ENCODE peak calls at places on chromosomes 1 and 21, in six cellular contexts. F is pulmonary artery endothelial cell, T is kidney tubule cell, U is NCI-H1092 treated with DMSO at 0.1 percent for 48 hours, C is astrocyte, M is GM19239. X is an unnamed sample.

GRCh38 chr1:109488201-109488600 is 4.5 kb downstream of the ATXN7L2 start:
- DNase-seq in F (no peak), T (no peak), U (no peak), C (no peak), M (no peak), X (no peak)

GRCh38 chr21:45029298-45029967 is 44.9 kb upstream of the ADARB1 start:
- DNase-seq in F (no peak), T (no peak), U (peak; percentile 13), C (no peak), M (no peak), X (no peak)

GRCh38 chr1:118902299-118903270 is 85.6 kb downstream of the TBX15 start:
- DNase-seq in F (no peak), T (peak; percentile 92), U (no peak), C (no peak), M (no peak), X (no peak)

GRCh38 chr1:2585318-2586092 is 1.1 kb upstream of the PRXL2B start:
- DNase-seq in F (no peak), T (peak; percentile 59), U (peak; percentile 26), C (peak; percentile 18), M (peak; percentile 64), X (peak; percentile 67)

GRCh38 chr1:32686387-32686786 is 16.2 kb downstream of the SYNC start:
- DNase-seq in F (no peak), T (no peak), U (no peak), C (no peak), M (no peak), X (no peak)

GRCh38 chr21:15409031-15409430 is 320.8 kb upstream of the USP25 start:
- DNase-seq in F (no peak), T (no peak), U (no peak), C (no peak), M (no peak), X (no peak)

GRCh38 chr21:16534408-16535099 is 804.8 kb downstream of the USP25 start:
- DNase-seq in F (no peak), T (peak; percentile 29), U (peak; percentile 77), C (peak; percentile 85), M (no peak), X (peak; percentile 50)

GRCh38 chr1:203548917-203549708 is 55.2 kb downstream of the OPTC start:
- DNase-seq in F (no peak), T (no peak), U (no peak), C (no peak), M (no peak), X (no peak)

GRCh38 chr1:68969430-68969829 is 472.5 kb upstream of the DEPDC1 start:
- DNase-seq in F (no peak), T (peak; percentile 84), U (no peak), C (peak; percentile 60), M (no peak), X (no peak)

GRCh38 chr1:17587693-17588047 is 48.2 kb downstream of the ARHGEF10L start:
- DNase-seq in F (no peak), T (peak; percentile 70), U (no peak), C (peak; percentile 69), M (no peak), X (no peak)

GRCh38 chr21:33374874-33375644 is 28.2 kb upstream of the IFNGR2 start:
- DNase-seq in F (no peak), T (no peak), U (no peak), C (no peak), M (no peak), X (no peak)

GRCh38 chr1:235919797-235920475 is 53.2 kb upstream of the LYST start:
- DNase-seq in F (peak; percentile 63), T (peak; percentile 86), U (peak; percentile 55), C (peak; percentile 82), M (no peak), X (no peak)

GRCh38 chr1:1290238-1290731 is 10.0 kb downstream of the SCNN1D start:
- DNase-seq in F (no peak), T (peak; percentile 62), U (no peak), C (no peak), M (peak; percentile 93), X (peak; percentile 68)

GRCh38 chr1:198528376-198528775 is 12.1 kb downstream of the ATP6V1G3 start:
- DNase-seq in F (peak; percentile 30), T (no peak), U (no peak), C (peak; percentile 66), M (no peak), X (no peak)

GRCh38 chr1:96557336-96557735 is 164.2 kb upstream of the PTBP2 start:
- DNase-seq in F (no peak), T (peak; percentile 31), U (no peak), C (peak; percentile 23), M (no peak), X (no peak)

GRCh38 chr1:203038217-203038741 is 12.0 kb downstream of the PPFIA4 start:
- DNase-seq in F (no peak), T (peak; percentile 96), U (no peak), C (peak; percentile 74), M (no peak), X (peak; percentile 48)

GRCh38 chr1:178973671-178974091 is 52.0 kb upstream of the FAM20B start:
- DNase-seq in F (no peak), T (no peak), U (no peak), C (peak; percentile 8), M (no peak), X (no peak)

GRCh38 chr1:147545133-147545532 is 3.8 kb downstream of the BCL9 start:
- DNase-seq in F (no peak), T (peak; percentile 97), U (no peak), C (peak; percentile 97), M (no peak), X (peak; percentile 25)

GRCh38 chr1:30191154-30191702 is 532.2 kb downstream of the MATN1 start:
- DNase-seq in F (no peak), T (peak; percentile 37), U (no peak), C (peak; percentile 85), M (no peak), X (no peak)

GRCh38 chr1:22903113-22903512 is 69.6 kb downstream of the LACTBL1 start:
- DNase-seq in F (no peak), T (peak; percentile 93), U (no peak), C (peak; percentile 41), M (no peak), X (no peak)

GRCh38 chr1:116628448-116628847 is 39.1 kb downstream of the IGSF3 start:
- DNase-seq in F (no peak), T (no peak), U (no peak), C (no peak), M (no peak), X (no peak)

GRCh38 chr1:117630423-117630998 is 24.7 kb downstream of the TENT5C start:
- DNase-seq in F (no peak), T (peak; percentile 36), U (no peak), C (no peak), M (no peak), X (no peak)

GRCh38 chr1:204081156-204081790 is 8.4 kb downstream of the SOX13 start:
- DNase-seq in F (no peak), T (no peak), U (no peak), C (no peak), M (no peak), X (no peak)

GRCh38 chr1:89273324-89273778 is 691 bp upstream of the GBP5 start:
- DNase-seq in F (no peak), T (no peak), U (no peak), C (no peak), M (no peak), X (no peak)

GRCh38 chr1:109719337-109719837 is 7.3 kb downstream of the GSTM5 start:
- DNase-seq in F (no peak), T (no peak), U (no peak), C (peak; percentile 43), M (no peak), X (no peak)

GRCh38 chr1:45001011-45001481 is 10.1 kb downstream of the HECTD3 start:
- DNase-seq in F (no peak), T (no peak), U (no peak), C (no peak), M (no peak), X (no peak)

X was measured in head of caudate nucleus.